ENCODE peak calls at places on chromosomes 1 and 21, in five cellular contexts. W, L, G, D and S are unnamed samples. For H3K27me3 and H3K4me1, the result is how much of the 10 kb centered on the place peaks cover.

GRCh38 chr1:94396356-94396755 is 21.8 kb upstream of the ABCD3 start:
- DNase-seq in G (no peak), D (no peak), L (no peak), W (peak), S (no peak)

GRCh38 chr1:7783826-7784491 is at the start of gene PER3:
- DNase-seq in G (peak), W (peak), L (peak), D (peak), S (peak)

GRCh38 chr1:38038836-38039235 is 7.8 kb downstream of the POU3F1 start:
- DNase-seq in W (no peak), L (peak), D (no peak), G (no peak), S (no peak)

GRCh38 chr1:215241451-215241850 is 158.9 kb downstream of the KCNK2 start:
- DNase-seq in W (no peak), D (no peak), G (no peak), L (no peak), S (no peak)

GRCh38 chr21:46317710-46318463 is 5.8 kb downstream of the C21orf58 start:
- DNase-seq in L (no peak), D (no peak), G (no peak), W (peak), S (peak)

GRCh38 chr21:38853421-38853919 is 47.7 kb downstream of the ETS2 start:
- DNase-seq in L (peak), W (no peak), G (no peak), D (no peak), S (no peak)

GRCh38 chr1:24203404-24203803 is 16.3 kb upstream of the IFNLR1 start:
- DNase-seq in W (no peak), G (no peak), D (no peak), L (no peak), S (no peak)

GRCh38 chr1:241391926-241392710 is 35.1 kb upstream of the RGS7 start:
- DNase-seq in G (no peak), L (no peak), D (no peak), W (no peak), S (no peak)

GRCh38 chr1:43968348-43968948 is 1.4 kb upstream of the DPH2 start:
- DNase-seq in G (no peak), L (peak), D (no peak), W (peak), S (no peak)

GRCh38 chr1:17028662-17029188 is 17.0 kb upstream of the ATP13A2 start:
- DNase-seq in G (no peak), W (no peak), D (no peak), L (peak), S (no peak)

GRCh38 chr1:232486006-232486405 is 143.9 kb downstream of the SIPA1L2 start:
- DNase-seq in W (no peak), L (peak), D (no peak), G (no peak), S (no peak)

GRCh38 chr1:8903908-8904650 is 25.6 kb upstream of the ENO1 start:
- DNase-seq in L (peak), D (no peak), W (no peak), G (no peak), S (no peak)

GRCh38 chr1:117574206-117574835 is 31.5 kb upstream of the TENT5C start:
- DNase-seq in D (no peak), L (no peak), G (no peak), W (peak), S (peak)

GRCh38 chr1:6495041-6495441 is 3.6 kb upstream of the PLEKHG5 start:
- DNase-seq in D (no peak), G (no peak), W (no peak), L (no peak), S (no peak)

GRCh38 chr1:54882483-54882882 is 4.5 kb downstream of the DHCR24 start:
- DNase-seq in W (no peak), D (no peak), L (peak), G (no peak), S (no peak)

GRCh38 chr1:93576346-93576745 is 105.3 kb downstream of the BCAR3 start:
- DNase-seq in D (no peak), W (no peak), G (no peak), L (no peak), S (no peak)

GRCh38 chr1:152902676-152903075 is 5.7 kb upstream of the IVL start:
- DNase-seq in W (no peak), D (no peak), G (no peak), L (no peak), S (no peak)

GRCh38 chr1:152904688-152905440 is 3.5 kb upstream of the IVL start:
- DNase-seq in W (no peak), L (peak), G (no peak), D (no peak), S (no peak)

GRCh38 chr1:152901631-152902030 is 6.7 kb upstream of the IVL start:
- DNase-seq in L (no peak), G (no peak), W (no peak), D (no peak), S (no peak)

DNA sequence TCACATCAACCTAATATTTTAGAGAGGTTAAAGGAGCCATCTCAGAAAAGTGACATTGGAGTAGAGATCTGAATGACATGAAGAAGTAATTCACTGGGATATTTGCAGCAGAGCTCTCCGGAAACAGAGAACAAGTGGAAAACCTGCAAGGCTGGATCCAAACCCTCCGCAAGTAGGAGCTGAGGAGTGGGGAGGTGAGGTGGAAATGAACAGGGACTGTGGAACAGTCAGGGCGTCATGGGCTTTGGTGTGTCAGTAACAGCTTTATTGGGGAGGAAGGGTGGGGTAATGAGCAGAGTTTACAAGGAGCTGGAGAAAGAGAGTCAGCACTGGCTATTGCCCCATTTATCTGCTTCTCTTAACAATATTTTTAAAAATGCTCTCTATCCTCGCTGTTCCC is 9.3 kb upstream of the IVL start:
- DNase-seq in G (no peak), L (no peak), D (no peak), W (no peak), S (no peak)
- H3K27me3 ChIP-seq in G (under half), L (under half), D (under half), W (under half), S (under half)

GRCh38 chr1:205294175-205294913 is 27.2 kb downstream of the NUAK2 start:
- DNase-seq in G (no peak), L (peak), D (no peak), W (peak), S (peak)
- H3K27ac ChIP-seq in G (no peak), L (peak), D (no peak), W (peak), S (peak)

GRCh38 chr21:34274001-34274400 is 89.8 kb upstream of the KCNE2 start:
- DNase-seq in L (peak), G (no peak), W (no peak), D (no peak), S (no peak)

GRCh38 chr21:34270406-34270805 is 93.4 kb upstream of the KCNE2 start:
- DNase-seq in L (no peak), D (no peak), W (no peak), G (no peak), S (no peak)

GRCh38 chr21:34268493-34268892 is 95.3 kb upstream of the KCNE2 start:
- DNase-seq in G (no peak), D (no peak), L (no peak), W (no peak), S (no peak)

GRCh38 chr21:34272321-34272720 is 91.5 kb upstream of the KCNE2 start:
- DNase-seq in L (no peak), D (no peak), G (no peak), W (no peak), S (no peak)

GRCh38 chr21:34271452-34271851 is 92.4 kb upstream of the KCNE2 start:
- DNase-seq in W (no peak), D (no peak), L (no peak), G (no peak), S (no peak)
- H3K4me1 ChIP-seq in W (under half), D (under half), L (under half), G (under half), S (under half)

DNA sequence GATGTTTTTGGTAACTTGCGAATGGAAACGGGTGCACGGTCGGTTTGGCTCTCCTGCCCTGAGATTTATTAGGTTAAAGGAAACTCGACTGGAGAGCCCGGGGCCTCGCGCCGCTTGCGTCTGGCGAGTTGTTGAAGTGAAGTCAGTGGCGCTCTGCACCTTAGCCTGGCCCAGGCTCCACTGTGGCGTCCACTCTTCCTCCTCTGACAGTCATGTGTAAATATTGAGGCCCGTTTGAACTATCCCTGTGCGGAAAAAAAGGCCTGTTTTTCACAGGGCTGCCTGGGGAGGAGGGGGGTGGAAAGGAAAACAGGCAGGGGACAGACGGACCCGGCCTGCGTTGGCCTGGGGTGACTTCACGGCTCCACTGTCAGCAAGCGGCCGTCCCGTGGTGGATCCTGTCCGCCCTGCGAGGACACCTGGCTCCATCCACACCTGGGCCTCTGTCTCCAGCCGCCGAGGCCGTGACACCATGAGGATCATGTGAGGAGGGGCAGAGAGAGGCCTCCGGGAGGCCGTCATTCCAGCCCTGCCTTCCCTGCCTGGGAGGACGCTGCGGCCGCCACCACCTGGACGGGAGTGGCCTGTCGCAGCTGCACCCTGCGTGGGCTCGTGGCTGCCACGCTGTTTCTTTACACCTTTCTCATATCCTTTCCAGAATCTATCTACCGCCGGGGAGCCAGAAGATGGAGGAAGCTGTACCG is 59.8 kb downstream of the FAAP20 start:
- DNase-seq in G (no peak), L (no peak), W (no peak), D (no peak), S (peak)
- H3K27me3 ChIP-seq in G (under half), L (under half), W (under half), D (under half), S (under half)

DNA sequence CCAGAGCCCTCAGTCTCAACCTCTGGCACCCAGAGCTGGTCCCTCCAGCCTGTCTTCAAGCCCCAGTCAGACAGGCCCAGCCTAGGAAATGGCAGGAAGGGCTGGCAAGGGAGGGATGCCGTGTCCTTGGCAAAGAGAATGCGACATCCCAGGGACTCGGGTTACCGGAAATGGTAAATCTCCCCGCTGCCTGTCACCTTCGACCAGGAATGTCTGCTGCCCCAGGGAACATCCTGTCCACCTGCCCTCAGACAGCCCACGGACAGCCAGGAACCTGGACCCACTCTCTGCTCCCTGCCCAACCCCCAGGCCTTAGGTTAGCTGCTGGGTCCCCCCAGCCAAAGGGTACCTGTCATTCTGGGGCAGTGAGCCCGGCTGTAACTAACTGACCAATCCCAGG is 23.9 kb downstream of the HSPG2 start:
- DNase-seq in G (no peak), L (no peak), W (peak), D (no peak), S (peak)
- H3K27ac ChIP-seq in G (peak), L (peak), W (no peak), D (no peak), S (peak)

DNA sequence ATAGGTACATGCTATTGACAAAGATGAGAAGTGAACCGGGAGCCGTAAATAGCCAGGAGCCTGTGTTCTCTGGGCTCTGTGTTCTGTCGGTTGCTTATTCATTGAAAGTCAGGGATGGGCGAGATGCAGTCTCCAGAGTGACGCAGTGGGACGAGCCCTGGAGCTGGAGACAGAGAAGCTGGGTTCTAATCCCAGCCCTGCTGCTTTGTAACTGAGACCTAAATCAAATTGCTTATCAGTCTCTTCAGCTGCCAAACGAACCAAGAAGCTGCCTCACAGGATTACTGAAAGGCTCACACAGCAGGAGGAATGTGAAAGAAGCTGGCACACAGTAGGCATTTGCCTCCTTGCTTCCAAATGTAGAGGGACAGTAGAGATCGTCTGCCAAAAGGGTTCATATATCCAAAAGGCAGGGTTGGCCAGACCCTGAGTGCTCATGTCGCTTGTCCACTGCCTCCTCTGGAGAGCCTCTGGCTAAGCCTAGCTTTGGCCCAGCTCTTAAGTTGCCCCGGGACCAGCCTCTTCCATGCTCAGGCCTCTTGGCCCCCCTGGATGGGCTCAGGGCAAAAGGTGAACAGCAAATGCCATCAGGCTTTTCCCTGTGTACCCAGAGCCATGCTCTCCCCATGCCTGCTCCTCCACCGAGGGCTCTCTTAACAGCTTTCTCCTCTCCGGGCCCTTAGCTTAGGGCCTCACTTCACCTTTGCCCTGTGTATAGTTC is 134.2 kb upstream of the IPO9 start:
- DNase-seq in G (no peak), L (no peak), D (no peak), W (no peak), S (no peak)
- H3K4me1 ChIP-seq in G (under half), L (under half), D (under half), W (under half), S (half or more)

GRCh38 chr21:41565550-41565949 is 57.6 kb upstream of the TMPRSS2 start:
- DNase-seq in G (no peak), W (no peak), D (no peak), L (no peak), S (no peak)
- H3K27me3 ChIP-seq in G (under half), W (under half), D (under half), L (under half), S (under half)

DNA sequence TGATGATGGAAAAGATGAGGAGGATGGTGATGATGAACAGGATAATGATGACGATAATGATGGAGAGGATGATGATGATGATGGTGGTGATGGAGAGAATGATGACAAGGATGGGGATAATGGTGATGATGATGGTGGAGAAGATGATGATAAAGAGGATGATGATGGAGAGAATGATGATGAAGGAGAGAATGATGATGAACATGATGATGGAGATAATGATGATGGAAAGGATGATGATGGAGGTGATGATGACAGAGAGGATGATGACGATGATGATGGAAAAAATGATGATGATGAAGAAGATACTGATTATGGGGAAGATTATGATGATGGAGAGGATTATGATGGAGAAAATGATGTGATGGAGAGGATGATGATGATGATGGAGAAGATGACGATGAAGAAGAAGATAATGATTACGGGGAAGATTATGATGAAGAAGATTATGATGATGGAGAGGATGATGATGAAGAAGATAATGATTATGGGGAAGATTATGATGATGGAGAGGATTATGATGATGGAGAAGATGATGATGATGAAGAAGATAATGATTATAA is 204.1 kb downstream of the MATN1 start:
- DNase-seq in D (no peak), L (no peak), G (no peak), W (no peak), S (no peak)
- H3K27ac ChIP-seq in D (no peak), L (no peak), G (no peak), W (no peak), S (no peak)

GRCh38 chr1:150972417-150972940 is 2.2 kb downstream of the CERS2 start:
- DNase-seq in G (no peak), W (no peak), D (no peak), L (no peak), S (no peak)
- H3K4me1 ChIP-seq in G (half or more), W (under half), D (under half), L (under half), S (under half)